ENCODE peak calls at places on chromosomes 5 and 9, in seven cellular contexts. B, V, C, X, N, U and R are unnamed samples.

GRCh38 chr5:116626272-116626723 is 51.7 kb upstream of the SEMA6A start:
- DNase-seq in B (no peak), V (peak), C (peak), X (peak), N (peak), U (no peak), R (peak)

GRCh38 chr5:135102716-135103696 is 69.0 kb upstream of the PITX1 start:
- DNase-seq in B (no peak), V (peak), C (no peak), X (no peak), N (no peak), U (no peak), R (no peak)

GRCh38 chr9:74205071-74205470 is 292.1 kb upstream of the RORB start:
- DNase-seq in B (no peak), V (no peak), C (peak), X (no peak), N (peak), U (no peak), R (no peak)

GRCh38 chr5:126508251-126508961 is 85.2 kb downstream of the GRAMD2B start:
- DNase-seq in B (no peak), V (no peak), C (no peak), X (no peak), N (no peak), U (no peak), R (peak)

GRCh38 chr9:129584136-129584535 is 36.8 kb downstream of the C9orf50 start:
- DNase-seq in B (peak), V (peak), C (peak), X (peak), N (peak), U (no peak), R (peak)

GRCh38 chr5:1552469-1553255 is 28.9 kb upstream of the LPCAT1 start:
- DNase-seq in B (no peak), V (peak), C (no peak), X (no peak), N (no peak), U (peak), R (no peak)

GRCh38 chr9:114754574-114754973 is 51.3 kb downstream of the TNFSF15 start:
- DNase-seq in B (no peak), V (no peak), C (no peak), X (no peak), N (no peak), U (no peak), R (no peak)

GRCh38 chr5:178425621-178426068 is 164.5 kb downstream of the COL23A1 start:
- DNase-seq in B (no peak), V (no peak), C (no peak), X (no peak), N (no peak), U (no peak), R (no peak)

GRCh38 chr9:16003785-16004184 is 450.9 kb downstream of the CCDC171 start:
- DNase-seq in B (no peak), V (no peak), C (no peak), X (no peak), N (no peak), U (no peak), R (no peak)

GRCh38 chr9:4417578-4418325 is 72.5 kb upstream of the SLC1A1 start:
- DNase-seq in B (no peak), V (no peak), C (peak), X (no peak), N (no peak), U (no peak), R (no peak)

GRCh38 chr9:68678430-68678829 is 26.6 kb upstream of the PIP5K1B start:
- DNase-seq in B (no peak), V (no peak), C (peak), X (peak), N (no peak), U (no peak), R (no peak)

GRCh38 chr5:36881304-36881703 is 4.7 kb downstream of the NIPBL start:
- DNase-seq in B (no peak), V (no peak), C (no peak), X (no peak), N (no peak), U (no peak), R (no peak)

GRCh38 chr5:165996484-165996883 is 2295.0 kb upstream of the WWC1 start:
- DNase-seq in B (no peak), V (no peak), C (no peak), X (no peak), N (no peak), U (no peak), R (no peak)

GRCh38 chr5:123610665-123611406 is 98.9 kb downstream of the CSNK1G3 start:
- DNase-seq in B (peak), V (no peak), C (peak), X (peak), N (peak), U (no peak), R (no peak)

GRCh38 chr5:138711816-138712215 is 41.4 kb upstream of the CTNNA1 start:
- DNase-seq in B (no peak), V (no peak), C (peak), X (no peak), N (no peak), U (no peak), R (no peak)

GRCh38 chr5:117624226-117624625 is 1049.6 kb upstream of the SEMA6A start:
- DNase-seq in B (no peak), V (no peak), C (no peak), X (no peak), N (no peak), U (no peak), R (no peak)

GRCh38 chr9:82923410-82924242 is 139.3 kb downstream of the RASEF start:
- DNase-seq in B (no peak), V (no peak), C (no peak), X (peak), N (peak), U (no peak), R (no peak)

GRCh38 chr9:126935630-126936029 is 21.0 kb downstream of the RALGPS1 start:
- DNase-seq in B (no peak), V (no peak), C (no peak), X (no peak), N (no peak), U (no peak), R (no peak)

GRCh38 chr9:118455781-118456180 is 751.6 kb downstream of the TLR4 start:
- DNase-seq in B (no peak), V (no peak), C (no peak), X (no peak), N (no peak), U (no peak), R (no peak)

GRCh38 chr9:8888592-8888991 is 1089.0 kb upstream of the DMAC1 start:
- DNase-seq in B (no peak), V (no peak), C (no peak), X (no peak), N (no peak), U (no peak), R (no peak)

GRCh38 chr9:78539904-78540303 is 243.0 kb downstream of the PSAT1 start:
- DNase-seq in B (peak), V (no peak), C (peak), X (no peak), N (peak), U (no peak), R (no peak)

GRCh38 chr5:170293273-170293672 is 4.3 kb downstream of the LCP2 start:
- DNase-seq in B (no peak), V (peak), C (no peak), X (no peak), N (no peak), U (peak), R (no peak)

GRCh38 chr9:120978987-120979386 is 52.4 kb upstream of the TRAF1 start:
- DNase-seq in B (no peak), V (no peak), C (no peak), X (no peak), N (peak), U (no peak), R (no peak)